ENCODE peak calls at places on chromosomes 11 and 22, in four cellular contexts. L is AG09319; N is thoracic aorta; E is CD8-positive, alpha-beta T cell. Q is an unnamed sample.

GRCh38 chr11:37914859-37915258 is 1316.8 kb upstream of the RAG2 start:
- DNase-seq in E (no peak), L (no peak), N (no peak), Q (no peak)

GRCh38 chr11:69864589-69864929 is 45.3 kb upstream of the FGF3 start:
- DNase-seq in E (no peak), N (no peak), L (no peak), Q (no peak)

GRCh38 chr11:69918938-69919650 is 99.9 kb upstream of the FGF3 start:
- DNase-seq in N (peak), E (peak), L (no peak), Q (peak)

GRCh38 chr11:27381238-27381666 is 18.2 kb upstream of the CCDC34 start:
- DNase-seq in E (no peak), L (no peak), N (no peak), Q (no peak)

GRCh38 chr11:77697865-77698264 is 60.3 kb upstream of the CLNS1A start:
- DNase-seq in N (no peak), E (no peak), L (no peak), Q (no peak)

GRCh38 chr11:12629601-12630313 is 44.5 kb upstream of the TEAD1 start:
- DNase-seq in N (no peak), E (no peak), L (no peak), Q (no peak)

GRCh38 chr22:46462726-46463371 is 74.6 kb downstream of the CELSR1 start:
- DNase-seq in N (no peak), L (no peak), E (no peak), Q (no peak)

GRCh38 chr22:30634477-30635233 is 926 bp upstream of the SLC35E4 start:
- DNase-seq in N (peak), E (peak), L (peak), Q (peak)

GRCh38 chr22:24088796-24089195 is 77.7 kb downstream of the CABIN1 start:
- DNase-seq in E (no peak), L (no peak), N (no peak), Q (no peak)
- TF ChIP-seq CTCF in E (no peak), L (no peak), N (no peak), Q (no peak)

DNA sequence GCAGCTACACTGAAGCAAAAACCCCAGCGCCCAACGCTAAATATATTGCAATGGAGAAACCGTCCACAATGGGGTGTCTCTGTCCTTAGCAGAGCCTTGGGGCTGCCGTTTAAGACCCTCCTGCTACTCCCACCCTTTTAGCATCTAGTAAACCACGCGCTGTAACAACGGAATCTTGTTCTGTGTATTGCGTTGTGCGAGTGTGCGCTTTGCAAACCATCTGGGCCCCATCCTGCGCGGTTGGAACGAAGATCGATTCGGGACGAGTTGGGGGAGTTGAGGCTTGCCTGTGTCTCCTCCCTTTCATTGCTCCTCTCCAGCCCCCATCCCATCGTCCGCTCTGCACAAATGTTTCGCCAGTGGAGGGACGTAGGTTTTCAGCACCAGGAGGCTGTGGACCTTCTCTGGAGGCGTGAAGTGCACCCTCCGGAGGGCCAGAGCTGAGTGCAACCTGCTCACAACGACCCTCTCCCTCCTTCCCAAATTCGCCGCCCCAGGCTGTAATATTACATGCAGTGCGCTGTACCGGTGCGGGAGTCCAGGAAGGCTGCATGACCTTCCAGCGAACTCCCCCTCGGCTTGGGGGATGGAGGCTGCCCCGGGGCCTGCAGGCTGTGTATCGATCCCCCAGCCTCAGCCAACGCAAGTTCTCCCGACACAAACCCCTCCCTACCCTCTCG is 1.6 kb upstream of the KMT2A start:
- DNase-seq in L (no peak), N (no peak), E (peak), Q (peak)
- TF ChIP-seq CTCF in L (no peak), N (no peak), E (peak), Q (no peak)

DNA sequence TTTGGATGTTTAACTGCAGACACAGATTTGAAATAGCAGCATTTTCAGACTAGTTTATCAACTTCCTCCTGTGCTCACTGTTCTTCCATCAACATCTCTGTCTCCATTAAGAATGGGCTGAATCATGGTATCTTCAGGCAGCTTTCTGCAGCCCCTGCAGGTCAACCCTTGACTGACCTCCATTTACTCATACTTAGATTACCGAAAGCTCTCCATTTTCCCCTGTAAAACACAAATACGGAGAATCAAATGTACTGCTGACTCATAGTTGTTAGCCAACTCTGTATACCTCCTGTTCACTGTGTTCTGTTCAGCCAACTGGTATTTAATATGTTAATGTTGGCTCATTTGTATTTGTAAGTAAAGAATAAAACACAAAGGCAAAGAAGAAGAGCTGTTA is 364.0 kb downstream of the CASP12 start:
- DNase-seq in E (no peak), N (no peak), L (no peak), Q (no peak)
- TF ChIP-seq CTCF in E (no peak), N (no peak), L (no peak), Q (no peak)

GRCh38 chr22:39068033-39068785 is 8.9 kb upstream of the APOBEC3G start:
- DNase-seq in N (no peak), E (no peak), L (no peak), Q (no peak)
- TF ChIP-seq CTCF in N (no peak), E (no peak), L (no peak), Q (peak)

DNA sequence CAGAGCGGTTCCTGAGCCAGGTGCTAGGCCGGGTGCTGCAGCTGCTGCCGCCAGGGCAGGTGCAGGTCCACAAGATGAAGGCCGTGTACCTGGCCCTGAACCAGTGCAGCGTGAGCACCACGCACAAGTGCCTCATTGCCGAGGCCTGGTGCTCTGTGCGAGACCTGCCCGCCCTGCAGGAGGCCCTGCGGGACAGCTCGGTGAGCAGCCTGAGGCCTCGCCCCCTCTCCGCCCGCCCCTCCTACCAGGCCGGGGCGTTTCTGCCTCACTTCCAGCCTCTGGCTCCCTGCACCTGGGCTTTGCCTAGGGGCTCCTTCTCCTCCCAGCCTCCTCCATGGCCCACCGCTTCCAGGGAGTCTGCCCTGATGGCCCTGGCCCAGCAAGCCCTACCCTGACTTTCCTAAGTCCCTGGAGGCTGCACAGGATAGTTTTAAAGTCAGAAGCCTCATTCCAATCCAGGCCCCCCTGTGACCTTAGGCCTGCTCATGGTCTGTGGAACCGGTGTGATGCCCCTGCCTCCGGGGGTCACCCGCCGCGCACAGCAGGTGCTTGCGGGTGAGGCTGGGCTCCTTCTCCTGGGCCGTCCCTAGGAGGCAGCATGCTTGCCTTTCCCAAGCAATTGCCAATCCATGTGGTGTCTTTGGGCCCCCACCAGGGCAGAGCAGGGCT is 5.5 kb downstream of the TCIRG1 start:
- DNase-seq in N (no peak), L (no peak), E (no peak), Q (no peak)
- TF ChIP-seq CTCF in N (no peak), L (no peak), E (no peak), Q (no peak)

GRCh38 chr11:20669833-20670684 is 673 bp downstream of the NELL1 start:
- DNase-seq in L (no peak), N (no peak), E (no peak), Q (no peak)

GRCh38 chr11:20670932-20671403 is 1.6 kb downstream of the NELL1 start:
- DNase-seq in N (no peak), L (no peak), E (no peak), Q (no peak)

GRCh38 chr11:20672575-20672974 is 3.2 kb downstream of the NELL1 start:
- DNase-seq in L (no peak), N (no peak), E (no peak), Q (no peak)

GRCh38 chr11:20668844-20669832 is at the start of gene NELL1:
- DNase-seq in E (no peak), L (no peak), N (no peak), Q (no peak)

DNA sequence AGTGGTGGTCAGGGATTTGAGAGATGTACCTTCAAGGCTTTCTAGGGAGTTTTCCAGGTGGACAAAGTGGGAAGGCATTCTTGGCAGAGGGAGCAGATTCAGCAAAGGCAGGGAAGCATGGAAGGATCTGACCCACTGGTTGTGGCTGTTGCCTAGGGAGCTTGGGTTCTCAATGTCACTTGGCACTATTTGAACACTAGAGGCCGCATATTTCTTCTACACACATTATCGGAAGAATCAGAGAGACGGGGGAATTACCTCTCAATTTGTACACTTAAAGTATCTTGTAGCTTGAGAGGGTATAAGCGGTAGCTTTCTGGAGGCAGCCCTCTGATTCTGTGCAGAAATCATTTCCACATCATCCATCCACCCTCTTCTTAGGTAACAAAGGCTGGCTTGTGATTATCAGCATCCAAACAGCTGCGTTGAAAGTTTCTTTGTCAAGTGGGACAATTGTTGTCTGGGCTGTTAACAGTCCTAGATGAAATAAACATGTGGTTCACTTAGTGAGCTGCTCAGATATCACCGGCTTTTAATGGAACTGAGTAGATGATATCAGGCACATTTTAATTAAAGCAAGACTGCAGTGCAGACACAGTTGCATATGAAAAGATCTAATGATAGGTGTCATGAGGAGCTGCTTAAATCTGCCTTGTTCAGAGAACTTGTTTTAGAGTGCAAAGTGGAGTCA is 2.6 kb downstream of the NELL1 start:
- DNase-seq in L (no peak), N (no peak), E (no peak), Q (no peak)
- TF ChIP-seq CTCF in L (no peak), N (no peak), E (no peak), Q (peak)